ENCODE peak calls at places on chromosomes 11 and 22, in ten cellular contexts. Z is A549, L is spleen, M is endothelial cell of umbilical vein, J is IMR-90, U is heart left ventricle, W is ovary, Q is HCT116, S is H54, R is GM12878. Y is an unnamed sample.

GRCh38 chr11:116901211-116901610 is 63.8 kb upstream of the APOA1 start:
- DNase-seq in Z (no peak), L (no peak), M (no peak), J (no peak), U (peak; percentile 86), W (no peak), Q (no peak), S (no peak), R (no peak), Y (no peak)

GRCh38 chr11:47399860-47400812 is 8.3 kb upstream of the SLC39A13 start:
- DNase-seq in Z (no peak), L (peak; percentile 92), M (no peak), J (no peak), U (peak; percentile 45), W (no peak), Q (no peak), S (no peak), R (no peak), Y (peak; percentile 31)

GRCh38 chr11:109853156-109853776 is 239.9 kb upstream of the ZC3H12C start:
- DNase-seq in Z (peak; percentile 67), L (no peak), M (peak; percentile 90), J (peak; percentile 87), U (no peak), W (no peak), Q (peak; percentile 79), S (no peak), R (peak; percentile 56), Y (peak; percentile 64)

GRCh38 chr11:62539238-62539925 is 7.2 kb downstream of the AHNAK start:
- DNase-seq in Z (peak; percentile 62), L (no peak), M (peak; percentile 65), J (peak; percentile 93), U (peak; percentile 69), W (peak; percentile 81), Q (no peak), S (peak; percentile 83), R (no peak), Y (peak; percentile 63)

GRCh38 chr11:64935634-64936081 is at the start of gene GPHA2:
- DNase-seq in Z (no peak), L (no peak), M (no peak), J (no peak), U (no peak), W (peak; percentile 48), Q (no peak), S (no peak), R (no peak), Y (no peak)

GRCh38 chr11:24598636-24599035 is 101.8 kb downstream of the LUZP2 start:
- DNase-seq in Z (no peak), L (no peak), M (peak; percentile 65), J (no peak), U (no peak), W (no peak), Q (no peak), S (no peak), R (no peak), Y (no peak)

GRCh38 chr11:119483881-119484371 is 61.0 kb upstream of the THY1 start:
- DNase-seq in Z (no peak), L (no peak), M (no peak), J (no peak), U (no peak), W (no peak), Q (no peak), S (no peak), R (no peak), Y (no peak)

GRCh38 chr11:128692750-128693578 is 908 bp upstream of the FLI1 start:
- DNase-seq in Z (peak; percentile 10), L (peak; percentile 92), M (no peak), J (no peak), U (peak; percentile 65), W (no peak), Q (no peak), S (no peak), R (no peak), Y (no peak)

GRCh38 chr11:63866211-63866610 is 27.3 kb downstream of the MARK2 start:
- DNase-seq in Z (no peak), L (no peak), M (no peak), J (peak; percentile 61), U (peak; percentile 48), W (peak; percentile 67), Q (no peak), S (no peak), R (peak; percentile 86), Y (peak; percentile 63)

GRCh38 chr11:125070699-125071254 is 7.7 kb downstream of the SLC37A2 start:
- DNase-seq in Z (no peak), L (peak; percentile 90), M (peak; percentile 22), J (peak; percentile 64), U (peak; percentile 79), W (peak; percentile 62), Q (peak; percentile 39), S (peak; percentile 62), R (peak; percentile 56), Y (peak; percentile 82)

GRCh38 chr11:123221074-123221473 is 26.0 kb upstream of the CLMP start:
- DNase-seq in Z (no peak), L (no peak), M (no peak), J (no peak), U (no peak), W (no peak), Q (no peak), S (no peak), R (no peak), Y (no peak)

GRCh38 chr11:62420882-62421281 is 2.0 kb downstream of the SCGB1A1 start:
- DNase-seq in Z (no peak), L (no peak), M (no peak), J (no peak), U (no peak), W (no peak), Q (no peak), S (no peak), R (no peak), Y (no peak)

GRCh38 chr22:36439481-36440271 is 41.8 kb downstream of the TXN2 start:
- DNase-seq in Z (peak; percentile 55), L (no peak), M (peak; percentile 75), J (peak; percentile 97), U (peak; percentile 84), W (peak; percentile 88), Q (no peak), S (peak; percentile 87), R (no peak), Y (no peak)

GRCh38 chr11:27830206-27830605 is 130.0 kb upstream of the BDNF start:
- DNase-seq in Z (no peak), L (no peak), M (no peak), J (no peak), U (no peak), W (no peak), Q (no peak), S (no peak), R (no peak), Y (no peak)

GRCh38 chr11:76768091-76769047 is 14.8 kb upstream of the TSKU start:
- DNase-seq in Z (no peak), L (peak; percentile 86), M (peak; percentile 71), J (no peak), U (peak; percentile 67), W (peak; percentile 63), Q (no peak), S (no peak), R (no peak), Y (peak; percentile 69)

GRCh38 chr11:60570970-60571369 is 55.8 kb downstream of the MS4A13 start:
- DNase-seq in Z (no peak), L (no peak), M (no peak), J (no peak), U (no peak), W (no peak), Q (no peak), S (no peak), R (peak; percentile 59), Y (no peak)

GRCh38 chr11:117827521-117828511 is 3.3 kb upstream of the FXYD2 start:
- DNase-seq in Z (no peak), L (peak; percentile 72), M (no peak), J (no peak), U (peak; percentile 29), W (peak; percentile 14), Q (no peak), S (no peak), R (no peak), Y (no peak)

GRCh38 chr22:44620129-44620840 is 81.7 kb upstream of the PRR5 start:
- DNase-seq in Z (peak; percentile 52), L (peak; percentile 92), M (peak; percentile 46), J (peak; percentile 50), U (peak; percentile 78), W (peak; percentile 63), Q (no peak), S (no peak), R (no peak), Y (peak; percentile 50)

DNA sequence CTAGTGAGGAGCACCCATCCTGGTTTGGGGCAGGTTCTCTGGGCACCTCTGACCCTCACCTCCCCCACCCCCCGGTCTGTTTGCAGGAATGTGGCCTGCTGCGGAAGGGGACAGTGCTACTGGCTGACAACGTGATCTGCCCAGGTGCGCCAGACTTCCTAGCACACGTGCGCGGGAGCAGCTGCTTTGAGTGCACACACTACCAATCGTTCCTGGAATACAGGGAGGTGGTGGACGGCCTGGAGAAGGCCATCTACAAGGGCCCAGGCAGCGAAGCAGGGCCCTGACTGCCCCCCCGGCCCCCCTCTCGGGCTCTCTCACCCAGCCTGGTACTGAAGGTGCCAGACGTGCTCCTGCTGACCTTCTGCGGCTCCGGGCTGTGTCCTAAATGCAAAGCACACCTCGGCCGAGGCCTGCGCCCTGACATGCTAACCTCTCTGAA is 26.9 kb upstream of the TXNRD2 start:
- DNase-seq in Z (no peak), L (no peak), M (no peak), J (no peak), U (no peak), W (no peak), Q (no peak), S (no peak), R (no peak), Y (no peak)
- TF ChIP-seq POLR2A in Z (no peak), L (no peak), M (no peak), J (no peak), U (no peak), W (no peak), Q (no peak), S (no peak), R (no peak), Y (no peak)

DNA sequence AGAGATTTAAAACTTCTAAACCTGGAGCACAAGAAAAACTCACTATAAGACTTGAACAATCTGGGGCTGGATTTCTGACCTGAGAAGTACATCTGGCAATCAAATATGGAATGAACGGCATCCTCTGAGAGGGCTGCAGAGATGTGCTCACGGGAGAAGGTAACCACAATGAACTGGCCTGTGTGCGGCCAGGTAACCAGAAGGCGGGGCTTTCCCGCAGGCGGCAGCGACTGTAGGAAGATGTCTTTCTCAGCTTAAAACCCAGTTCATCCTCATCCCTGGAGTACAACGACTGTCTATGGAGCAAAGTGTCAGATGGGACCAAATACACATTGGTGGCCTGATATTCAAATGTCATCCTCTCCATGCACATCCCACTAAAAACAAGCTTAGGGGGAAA is 24.5 kb downstream of the MICAL3 start:
- DNase-seq in Z (no peak), L (no peak), M (no peak), J (no peak), U (no peak), W (no peak), Q (no peak), S (no peak), R (no peak), Y (no peak)
- TF ChIP-seq POLR2A in Z (no peak), L (no peak), M (no peak), J (no peak), U (no peak), W (no peak), Q (no peak), S (no peak), R (no peak), Y (no peak)

GRCh38 chr22:38461414-38462081 is 6.3 kb upstream of the KDELR3 start:
- DNase-seq in Z (peak; percentile 81), L (peak; percentile 84), M (peak; percentile 65), J (peak; percentile 81), U (peak; percentile 89), W (peak; percentile 74), Q (peak; percentile 82), S (peak; percentile 82), R (no peak), Y (peak; percentile 77)
- TF ChIP-seq POLR2A in Z (no peak), L (no peak), M (no peak), J (no peak), U (no peak), W (no peak), Q (no peak), S (no peak), R (no peak), Y (no peak)

GRCh38 chr11:18105802-18106574 is at the start of gene SAAL1:
- DNase-seq in Z (peak; percentile 88), L (peak; percentile 97), M (peak; percentile 81), J (peak; percentile 67), U (peak; percentile 91), W (peak; percentile 81), Q (peak; percentile 74), S (peak; percentile 84), R (peak; percentile 35), Y (peak; percentile 91)
- TF ChIP-seq POLR2A in Z (peak; percentile 87), L (no peak), M (peak; percentile 61), J (peak; percentile 18), U (peak; percentile 46), W (peak; percentile 43), Q (peak; percentile 48), S (peak; percentile 87), R (peak; percentile 92), Y (peak; percentile 70)

Y was measured in erythroblast.